ENCODE peak calls at places on chromosomes 12 and 14, in five cellular contexts. E is suprapubic skin, U is heart left ventricle, I is transverse colon, N is IMR-90. T is an unnamed sample. For H3K4me1, the result is how much of the 10 kb centered on the place peaks cover.

GRCh38 chr12:47615711-47616110 is 90.1 kb downstream of the RPAP3 start:
- DNase-seq in E (no peak), U (no peak), I (no peak), N (no peak), T (no peak)

GRCh38 chr12:32918890-32919791 is 22.6 kb upstream of the PKP2 start:
- DNase-seq in E (no peak), U (no peak), I (no peak), N (peak), T (no peak)

GRCh38 chr12:19236656-19237055 is 107.1 kb downstream of the PLEKHA5 start:
- DNase-seq in E (no peak), U (peak), I (no peak), N (peak), T (no peak)

GRCh38 chr12:114425031-114425626 is 19.2 kb upstream of the TBX5 start:
- DNase-seq in E (no peak), U (no peak), I (no peak), N (peak), T (no peak)

GRCh38 chr14:101187816-101188570 is 284.5 kb upstream of the RTL1 start:
- DNase-seq in E (peak), U (no peak), I (no peak), N (no peak), T (no peak)

GRCh38 chr12:39402922-39403321 is 40.0 kb downstream of the KIF21A start:
- DNase-seq in E (no peak), U (no peak), I (no peak), N (no peak), T (no peak)

GRCh38 chr12:56204275-56204674 is 15.0 kb upstream of the SMARCC2 start:
- DNase-seq in E (no peak), U (no peak), I (no peak), N (no peak), T (no peak)

GRCh38 chr12:104764225-104765073 is 193.6 kb downstream of the SLC41A2 start:
- DNase-seq in E (no peak), U (no peak), I (no peak), N (no peak), T (no peak)

GRCh38 chr14:58395815-58396626 is at the start of gene TOMM20L:
- DNase-seq in E (peak), U (peak), I (peak), N (peak), T (peak)

GRCh38 chr12:16385779-16386646 is 38.6 kb downstream of the MGST1 start:
- DNase-seq in E (no peak), U (no peak), I (peak), N (peak), T (no peak)

GRCh38 chr12:122137681-122138080 is 36.3 kb downstream of the IL31 start:
- DNase-seq in E (no peak), U (no peak), I (no peak), N (no peak), T (no peak)

GRCh38 chr14:85205875-85206274 is 324.1 kb upstream of the FLRT2 start:
- DNase-seq in E (no peak), U (no peak), I (no peak), N (no peak), T (no peak)

GRCh38 chr14:103056322-103057027 is 874 bp downstream of the CDC42BPB start:
- DNase-seq in E (no peak), U (peak), I (peak), N (peak), T (peak)

GRCh38 chr14:51575225-51576111 is 76.2 kb upstream of the FRMD6 start:
- DNase-seq in E (no peak), U (no peak), I (no peak), N (peak), T (no peak)

GRCh38 chr12:32149489-32149888 is 42.8 kb downstream of the BICD1 start:
- DNase-seq in E (no peak), U (no peak), I (no peak), N (no peak), T (no peak)

GRCh38 chr12:111093428-111094142 is 173.2 kb upstream of the MYL2 start:
- DNase-seq in E (no peak), U (no peak), I (no peak), N (no peak), T (no peak)

GRCh38 chr14:89288114-89288513 is 128.9 kb downstream of the FOXN3 start:
- DNase-seq in E (no peak), U (no peak), I (no peak), N (no peak), T (no peak)

GRCh38 chr12:20212036-20212435 is 156.3 kb upstream of the PDE3A start:
- DNase-seq in E (no peak), U (no peak), I (no peak), N (peak), T (no peak)

GRCh38 chr12:45762185-45763110 is 32.9 kb downstream of the ARID2 start:
- DNase-seq in E (no peak), U (no peak), I (no peak), N (peak), T (no peak)

GRCh38 chr12:26848156-26848825 is 15.3 kb upstream of the ITPR2 start:
- DNase-seq in E (no peak), U (no peak), I (no peak), N (peak), T (no peak)

GRCh38 chr14:28323951-28324741 is 442.4 kb upstream of the FOXG1 start:
- DNase-seq in E (no peak), U (no peak), I (no peak), N (no peak), T (no peak)

GRCh38 chr14:34911209-34912150 is 36.3 kb upstream of the BAZ1A start:
- DNase-seq in E (no peak), U (no peak), I (no peak), N (peak), T (no peak)

GRCh38 chr12:105761075-105761474 is 377.7 kb downstream of the NUAK1 start:
- DNase-seq in E (no peak), U (no peak), I (no peak), N (no peak), T (no peak)

GRCh38 chr12:6765048-6765633 is 1.0 kb upstream of the PTMS start:
- DNase-seq in E (no peak), U (no peak), I (no peak), N (no peak), T (no peak)

GRCh38 chr12:124567035-124567672 is at the start of gene NCOR2:
- DNase-seq in E (no peak), U (no peak), I (no peak), N (no peak), T (no peak)

GRCh38 chr12:6352198-6353173 is 10.6 kb upstream of the TNFRSF1A start:
- DNase-seq in E (no peak), U (no peak), I (no peak), N (no peak), T (no peak)

GRCh38 chr12:106022568-106023012 is 116.2 kb downstream of the NUAK1 start:
- DNase-seq in E (no peak), U (no peak), I (no peak), N (peak), T (no peak)

GRCh38 chr12:4118017-4118510 is 155.5 kb upstream of the CCND2 start:
- DNase-seq in E (no peak), U (peak), I (peak), N (peak), T (peak)

GRCh38 chr12:13071305-13072280 is 27.4 kb downstream of the FAM234B start:
- DNase-seq in E (no peak), U (no peak), I (no peak), N (no peak), T (no peak)

GRCh38 chr14:75522224-75522764 is at the start of gene BATF:
- DNase-seq in E (no peak), U (no peak), I (peak), N (no peak), T (peak)

GRCh38 chr14:76918751-76919421 is 92.7 kb downstream of the LRRC74A start:
- DNase-seq in E (peak), U (peak), I (peak), N (peak), T (peak)

GRCh38 chr12:131829351-131829794 is 1.2 kb downstream of the MMP17 start:
- DNase-seq in E (peak), U (no peak), I (no peak), N (no peak), T (no peak)

DNA sequence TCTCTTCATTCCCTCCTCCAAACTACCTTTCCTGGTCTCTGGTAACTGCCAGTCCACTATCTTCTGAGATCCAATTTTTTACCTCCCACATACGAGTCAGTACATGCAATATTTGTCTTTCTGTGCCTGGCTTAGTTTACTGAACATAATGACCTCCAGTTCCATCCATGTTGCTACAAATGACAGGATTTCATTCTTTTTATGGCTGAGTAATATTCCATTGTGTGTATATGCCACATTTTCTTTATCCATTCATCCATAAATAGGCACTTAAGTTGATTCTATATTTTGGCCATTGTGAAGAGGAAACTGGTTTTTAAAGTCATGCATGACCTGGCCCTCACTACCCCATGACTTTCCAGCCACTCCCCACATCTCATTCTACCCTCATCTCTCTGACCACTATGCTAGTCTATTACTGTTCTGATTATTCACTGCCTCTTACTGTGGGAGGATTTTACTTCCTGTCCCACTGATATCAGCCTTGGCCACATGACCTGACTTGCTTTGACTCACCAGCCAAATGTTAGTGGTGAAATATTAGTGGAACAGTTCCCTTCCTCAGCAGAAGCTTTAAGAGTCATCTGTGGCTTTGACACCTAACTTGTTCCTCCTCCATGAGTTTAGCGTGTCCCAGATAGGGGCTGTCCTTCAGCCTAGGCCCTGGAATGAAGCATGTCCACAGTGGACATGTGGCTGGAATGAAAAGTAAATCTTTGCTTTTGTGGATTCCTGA is 52.2 kb downstream of the GOLGA5 start:
- DNase-seq in E (no peak), U (no peak), I (no peak), N (peak), T (no peak)
- H3K4me1 ChIP-seq in E (under half), U (under half), I (under half), N (under half), T (under half)

GRCh38 chr12:98606367-98606985 is 13.0 kb downstream of the SLC25A3 start:
- DNase-seq in E (no peak), U (no peak), I (no peak), N (no peak), T (no peak)
- TF ChIP-seq CTCF in E (no peak), U (no peak), I (no peak), N (peak), T (no peak)

GRCh38 chr12:113057565-113058485 is 1.3 kb downstream of the DTX1 start:
- DNase-seq in E (no peak), U (no peak), I (no peak), N (no peak), T (no peak)
- H3K4me1 ChIP-seq in E (under half), U (under half), I (under half), N (under half), T (under half)

GRCh38 chr12:52041695-52042123 is 9.5 kb upstream of the NR4A1 start:
- DNase-seq in E (no peak), U (peak), I (no peak), N (peak), T (no peak)

GRCh38 chr12:52044284-52044983 is 6.8 kb upstream of the NR4A1 start:
- DNase-seq in E (peak), U (peak), I (peak), N (no peak), T (peak)

GRCh38 chr12:52041032-52041431 is 10.2 kb upstream of the NR4A1 start:
- DNase-seq in E (no peak), U (no peak), I (no peak), N (no peak), T (no peak)

GRCh38 chr12:52043386-52044212 is 7.6 kb upstream of the NR4A1 start:
- DNase-seq in E (no peak), U (peak), I (no peak), N (no peak), T (no peak)

DNA sequence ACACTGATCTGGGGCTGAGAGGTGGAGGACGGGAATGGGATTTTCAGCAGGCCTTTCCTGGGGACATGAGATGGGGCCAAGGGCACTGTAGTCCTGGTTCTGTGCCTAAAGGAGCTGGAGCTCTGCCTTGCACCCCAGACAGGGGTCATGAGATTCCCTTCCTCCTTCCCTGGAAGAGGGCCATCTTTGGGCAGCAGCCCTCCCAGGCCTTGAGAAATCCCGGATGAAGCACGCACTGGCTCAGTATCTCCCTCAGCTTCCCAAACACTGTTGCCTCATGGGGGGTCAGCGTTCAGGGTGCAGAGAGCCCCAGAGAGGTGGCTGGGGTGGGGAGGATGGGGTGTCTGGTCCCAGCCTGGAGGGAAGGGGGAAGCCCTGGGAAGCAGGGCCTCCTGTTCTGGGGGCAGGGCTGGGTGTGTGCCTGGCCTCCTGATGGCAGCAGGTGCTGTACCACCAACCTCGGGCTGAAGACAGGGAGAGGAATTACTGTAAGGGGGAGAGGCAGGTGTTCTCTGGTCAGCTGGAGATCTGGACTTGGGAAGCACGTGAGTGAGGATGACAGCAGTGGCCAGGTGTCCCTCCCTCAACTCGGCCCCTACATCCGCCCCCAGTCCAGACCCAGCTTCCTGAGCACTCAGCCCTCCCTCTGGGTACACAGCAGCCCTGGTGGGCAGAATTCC is 8.4 kb upstream of the NR4A1 start:
- DNase-seq in E (no peak), U (no peak), I (no peak), N (no peak), T (no peak)
- TF ChIP-seq CTCF in E (no peak), U (no peak), I (no peak), N (no peak), T (no peak)

GRCh38 chr12:2314492-2314891 is 261.7 kb downstream of the CACNA1C start:
- DNase-seq in E (no peak), U (no peak), I (no peak), N (no peak), T (no peak)
- H3K4me1 ChIP-seq in E (under half), U (half or more), I (under half), N (under half), T (under half)

GRCh38 chr12:100717733-100718067 is 76.9 kb upstream of the ANO4 start:
- DNase-seq in E (no peak), U (no peak), I (no peak), N (no peak), T (no peak)
- TF ChIP-seq CTCF in E (no peak), U (no peak), I (no peak), N (no peak), T (no peak)

DNA sequence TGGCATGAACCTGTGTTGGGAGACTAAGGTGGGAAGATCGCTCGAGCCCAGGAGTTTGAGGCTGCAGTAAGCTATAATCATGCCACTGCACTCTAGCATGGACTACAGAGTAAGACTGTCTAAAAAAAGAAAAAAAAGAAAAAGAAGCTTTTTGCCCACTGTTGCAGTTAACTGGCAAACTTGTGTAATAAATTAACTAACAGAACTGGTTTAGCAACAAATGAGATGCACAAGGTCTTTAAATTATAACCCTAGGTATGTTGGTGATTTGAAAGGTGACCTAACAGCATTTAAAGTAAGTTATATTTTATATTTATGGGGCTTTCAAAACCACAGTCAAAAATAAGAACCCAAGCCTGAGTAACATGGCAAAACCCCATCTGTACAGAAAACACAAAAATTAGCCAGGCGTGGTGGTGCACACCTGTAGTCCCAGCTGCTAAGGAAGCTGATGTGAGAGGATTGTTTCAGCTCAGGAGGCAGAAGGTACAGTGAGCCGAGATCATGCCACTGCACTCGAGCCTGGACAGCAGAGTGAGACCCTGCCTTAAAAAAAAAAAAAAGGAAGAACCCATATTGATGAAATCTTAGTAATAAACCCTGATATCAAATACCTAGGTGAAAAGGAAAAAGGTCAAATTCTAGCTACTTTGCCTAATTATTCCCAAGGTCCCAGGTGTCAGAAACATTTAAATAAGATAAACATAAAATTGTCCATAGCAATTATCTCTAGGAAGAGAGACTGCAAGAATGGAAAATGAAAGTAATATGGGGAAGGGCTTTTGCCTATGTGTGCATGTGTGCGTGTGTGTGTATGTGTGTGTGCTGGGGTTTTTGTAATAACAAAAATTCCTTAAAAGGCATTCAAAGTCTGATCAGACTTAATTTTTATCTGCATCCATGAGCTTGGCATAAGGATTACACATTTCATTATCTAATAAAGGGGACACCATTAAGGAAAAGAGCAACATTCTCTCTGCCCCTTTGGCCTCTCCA is 15.4 kb downstream of the SYNE2 start:
- DNase-seq in E (no peak), U (no peak), I (no peak), N (peak), T (no peak)
- H3K4me1 ChIP-seq in E (half or more), U (under half), I (half or more), N (under half), T (under half)

DNA sequence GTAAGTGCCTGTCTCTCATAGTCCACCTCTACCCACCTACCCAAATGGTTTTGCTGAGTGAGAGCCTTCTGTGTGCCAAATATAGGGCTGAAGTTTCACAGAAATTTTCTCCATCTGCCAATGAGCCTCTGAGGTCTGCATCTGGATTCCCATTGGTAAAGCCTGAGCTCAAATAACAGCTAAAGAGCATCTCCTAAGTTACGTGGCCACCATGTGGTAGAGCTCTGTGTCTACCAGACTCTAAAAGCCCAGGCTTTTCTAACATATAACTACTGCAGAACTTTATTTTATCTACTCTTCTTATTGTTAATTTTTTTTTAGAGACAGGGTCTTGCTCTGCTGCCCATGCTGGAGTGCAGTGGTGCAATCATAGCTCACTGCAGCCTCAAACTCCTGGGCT is 16.0 kb downstream of the AMDHD1 start:
- DNase-seq in E (no peak), U (no peak), I (no peak), N (peak), T (no peak)
- TF ChIP-seq CTCF in E (no peak), U (peak), I (no peak), N (no peak), T (peak)